ENCODE peak calls at places on chromosomes 12 and 14, in six cellular contexts. H is ascending aorta, J is GM04503, K is amniotic stem cell, G is lower lobe of right lung, I is NCI-H1105 treated with DMSO at 0.1 percent for 48 hours. S is an unnamed sample.

GRCh38 chr12:388547-389137 is 478 bp downstream of the KDM5A start:
- DNase-seq in H (no peak), J (no peak), K (no peak), G (peak; percentile 55), I (no peak), S (no peak)

GRCh38 chr14:53964249-53964648 is 7.6 kb upstream of the BMP4 start:
- DNase-seq in H (no peak), J (no peak), K (no peak), G (no peak), I (no peak), S (no peak)

GRCh38 chr12:130222519-130223255 is 60.4 kb downstream of the FZD10 start:
- DNase-seq in H (no peak), J (no peak), K (no peak), G (no peak), I (no peak), S (no peak)

GRCh38 chr12:108722992-108723766 is 8.1 kb downstream of the CORO1C start:
- DNase-seq in H (no peak), J (peak; percentile 95), K (peak; percentile 66), G (no peak), I (no peak), S (peak; percentile 53)

GRCh38 chr12:26204612-26205289 is 9.4 kb downstream of the SSPN start:
- DNase-seq in H (no peak), J (no peak), K (no peak), G (no peak), I (no peak), S (no peak)

GRCh38 chr12:89179983-89180382 is 172.3 kb downstream of the DUSP6 start:
- DNase-seq in H (no peak), J (peak; percentile 52), K (no peak), G (no peak), I (peak; percentile 86), S (no peak)

GRCh38 chr12:124122722-124123121 is 149.7 kb downstream of the ZNF664 start:
- DNase-seq in H (no peak), J (no peak), K (no peak), G (no peak), I (no peak), S (no peak)

GRCh38 chr12:5087831-5088554 is 44.3 kb downstream of the KCNA5 start:
- DNase-seq in H (no peak), J (no peak), K (no peak), G (no peak), I (no peak), S (no peak)

GRCh38 chr12:91817512-91817911 is 328.1 kb downstream of the BTG1 start:
- DNase-seq in H (no peak), J (no peak), K (no peak), G (no peak), I (no peak), S (no peak)

GRCh38 chr14:23441076-23441475 is 5.6 kb upstream of the MYH7 start:
- DNase-seq in H (no peak), J (no peak), K (no peak), G (no peak), I (no peak), S (no peak)

GRCh38 chr14:67260965-67261364 is 19.7 kb downstream of the PALS1 start:
- DNase-seq in H (no peak), J (no peak), K (no peak), G (no peak), I (no peak), S (no peak)

GRCh38 chr12:102643871-102644551 is 163.6 kb upstream of the IGF1 start:
- DNase-seq in H (no peak), J (no peak), K (no peak), G (no peak), I (no peak), S (no peak)

GRCh38 chr12:122062832-122063690 is 15.5 kb upstream of the MLXIP start:
- DNase-seq in H (no peak), J (no peak), K (peak; percentile 37), G (no peak), I (no peak), S (peak; percentile 63)

GRCh38 chr12:92445253-92446081 is 257.3 kb upstream of the PLEKHG7 start:
- DNase-seq in H (no peak), J (no peak), K (no peak), G (no peak), I (no peak), S (no peak)

GRCh38 chr12:15700595-15700994 is 88.6 kb downstream of the EPS8 start:
- DNase-seq in H (no peak), J (peak; percentile 70), K (peak; percentile 70), G (no peak), I (no peak), S (peak; percentile 25)

GRCh38 chr12:69642531-69642930 is 31.8 kb upstream of the LRRC10 start:
- DNase-seq in H (no peak), J (no peak), K (no peak), G (no peak), I (no peak), S (no peak)

GRCh38 chr14:54459106-54459505 is 17.9 kb upstream of the CNIH1 start:
- DNase-seq in H (no peak), J (no peak), K (no peak), G (no peak), I (no peak), S (no peak)

GRCh38 chr12:30925607-30926242 is 823 bp upstream of the TSPAN11 start:
- DNase-seq in H (no peak), J (no peak), K (no peak), G (no peak), I (no peak), S (no peak)

GRCh38 chr14:52332269-52332668 is 18.2 kb downstream of the PTGER2 start:
- DNase-seq in H (no peak), J (no peak), K (no peak), G (no peak), I (no peak), S (no peak)

GRCh38 chr12:30719060-30719459 is 23.4 kb upstream of the IPO8 start:
- DNase-seq in H (no peak), J (peak; percentile 82), K (peak; percentile 71), G (no peak), I (no peak), S (peak; percentile 74)

GRCh38 chr12:19967001-19967400 is 401.3 kb upstream of the PDE3A start:
- DNase-seq in H (no peak), J (no peak), K (no peak), G (no peak), I (no peak), S (no peak)

GRCh38 chr14:51432302-51432948 is 192.4 kb downstream of the TMX1 start:
- DNase-seq in H (no peak), J (no peak), K (no peak), G (no peak), I (no peak), S (no peak)

GRCh38 chr14:50530358-50530757 is 2.0 kb downstream of the MAP4K5 start:
- DNase-seq in H (no peak), J (no peak), K (no peak), G (no peak), I (no peak), S (no peak)

GRCh38 chr12:64672925-64673409 is 62.7 kb downstream of the RASSF3 start:
- DNase-seq in H (no peak), J (no peak), K (no peak), G (peak; percentile 55), I (peak; percentile 34), S (peak; percentile 32)

GRCh38 chr12:26748741-26749431 is 84.1 kb downstream of the ITPR2 start:
- DNase-seq in H (no peak), J (no peak), K (no peak), G (no peak), I (no peak), S (peak; percentile 27)

GRCh38 chr12:131415781-131416180 is 295.1 kb upstream of the SFSWAP start:
- DNase-seq in H (no peak), J (no peak), K (no peak), G (no peak), I (no peak), S (no peak)

GRCh38 chr12:41514050-41514449 is 325.9 kb downstream of the PDZRN4 start:
- DNase-seq in H (no peak), J (no peak), K (no peak), G (no peak), I (peak; percentile 73), S (no peak)

GRCh38 chr12:131039551-131039950 is 85.8 kb downstream of the ADGRD1 start:
- DNase-seq in H (no peak), J (no peak), K (no peak), G (peak; percentile 26), I (no peak), S (no peak)

GRCh38 chr12:52769354-52769753 is 7.8 kb downstream of the KRT76 start:
- DNase-seq in H (no peak), J (no peak), K (no peak), G (no peak), I (no peak), S (no peak)

GRCh38 chr12:51985136-51985835 is 21.5 kb upstream of the TAMALIN start:
- DNase-seq in H (no peak), J (no peak), K (no peak), G (no peak), I (no peak), S (no peak)